ENCODE peak calls at places on chromosome 10, in ten cellular contexts. D, S, X, V, R, L, Q, M, U and C are unnamed samples.

GRCh38 chr10:116768786-116769185 is 26.4 kb upstream of the HSPA12A start:
- DNase-seq in D (no peak), S (no peak), X (no peak), V (no peak), R (no peak), L (no peak), Q (no peak), M (no peak), U (no peak), C (no peak)

GRCh38 chr10:33195608-33196376 is 138.7 kb downstream of the NRP1 start:
- DNase-seq in D (no peak), S (no peak), X (no peak), V (no peak), R (no peak), L (no peak), Q (no peak), M (no peak), U (no peak), C (no peak)

GRCh38 chr10:27019827-27020226 is 80.5 kb downstream of the ANKRD26 start:
- DNase-seq in D (no peak), S (no peak), X (no peak), V (no peak), R (no peak), L (no peak), Q (no peak), M (no peak), U (no peak), C (no peak)

GRCh38 chr10:71278691-71279588 is 40.1 kb upstream of the SLC29A3 start:
- DNase-seq in D (no peak), S (peak; percentile 69), X (peak; percentile 91), V (no peak), R (no peak), L (no peak), Q (no peak), M (no peak), U (peak; percentile 47), C (no peak)

GRCh38 chr10:91797077-91797690 is 1.0 kb upstream of the TNKS2 start:
- DNase-seq in D (no peak), S (no peak), X (no peak), V (peak; percentile 51), R (no peak), L (no peak), Q (no peak), M (no peak), U (no peak), C (no peak)

GRCh38 chr10:73553316-73553715 is 37.8 kb downstream of the USP54 start:
- DNase-seq in D (no peak), S (no peak), X (no peak), V (peak; percentile 11), R (peak; percentile 82), L (no peak), Q (no peak), M (peak; percentile 23), U (no peak), C (no peak)

GRCh38 chr10:24722676-24723385 is 856 bp downstream of the ARHGAP21 start:
- DNase-seq in D (no peak), S (peak; percentile 48), X (peak; percentile 65), V (peak; percentile 43), R (peak; percentile 88), L (peak; percentile 75), Q (peak; percentile 60), M (peak; percentile 76), U (peak; percentile 60), C (peak; percentile 43)

GRCh38 chr10:91367127-91367531 is 43.0 kb upstream of the HECTD2 start:
- DNase-seq in D (no peak), S (no peak), X (no peak), V (no peak), R (no peak), L (no peak), Q (no peak), M (no peak), U (no peak), C (no peak)

GRCh38 chr10:123143162-123143824 is 4.6 kb upstream of the HMX2 start:
- DNase-seq in D (no peak), S (no peak), X (no peak), V (no peak), R (peak; percentile 64), L (no peak), Q (no peak), M (no peak), U (peak; percentile 34), C (no peak)

GRCh38 chr10:88990528-88991160 is at the start of gene FAS:
- DNase-seq in D (peak; percentile 37), S (peak; percentile 63), X (peak; percentile 21), V (peak; percentile 96), R (peak; percentile 55), L (peak; percentile 70), Q (peak; percentile 66), M (peak; percentile 76), U (peak; percentile 51), C (peak; percentile 72)

GRCh38 chr10:9992656-9993055 is 1025.0 kb upstream of the CELF2 start:
- DNase-seq in D (no peak), S (peak; percentile 46), X (no peak), V (no peak), R (peak; percentile 60), L (no peak), Q (no peak), M (no peak), U (peak; percentile 31), C (no peak)

GRCh38 chr10:78502208-78502943 is 468.7 kb downstream of the RPS24 start:
- DNase-seq in D (no peak), S (no peak), X (no peak), V (no peak), R (no peak), L (no peak), Q (no peak), M (no peak), U (no peak), C (peak; percentile 10)

GRCh38 chr10:79560160-79560709 is at the start of gene SFTPA2:
- DNase-seq in D (no peak), S (no peak), X (no peak), V (no peak), R (no peak), L (no peak), Q (no peak), M (no peak), U (no peak), C (no peak)

GRCh38 chr10:33001908-33002492 is 44.0 kb upstream of the ITGB1 start:
- DNase-seq in D (no peak), S (no peak), X (no peak), V (no peak), R (no peak), L (no peak), Q (peak; percentile 77), M (no peak), U (no peak), C (no peak)

GRCh38 chr10:101468159-101468558 is 114.2 kb downstream of the BTRC start:
- DNase-seq in D (no peak), S (no peak), X (no peak), V (no peak), R (no peak), L (no peak), Q (no peak), M (no peak), U (no peak), C (no peak)

GRCh38 chr10:31587691-31588090 is 268.7 kb downstream of the ZEB1 start:
- DNase-seq in D (no peak), S (no peak), X (no peak), V (no peak), R (no peak), L (no peak), Q (no peak), M (peak; percentile 47), U (no peak), C (no peak)

GRCh38 chr10:62527019-62527827 is 153.1 kb downstream of the ZNF365 start:
- DNase-seq in D (no peak), S (no peak), X (peak; percentile 5), V (no peak), R (no peak), L (no peak), Q (no peak), M (no peak), U (no peak), C (no peak)
- TF ChIP-seq CTCF in D (no peak), S (no peak), X (no peak), V (no peak), R (no peak), L (no peak), Q (no peak), M (no peak), U (no peak), C (no peak)

DNA sequence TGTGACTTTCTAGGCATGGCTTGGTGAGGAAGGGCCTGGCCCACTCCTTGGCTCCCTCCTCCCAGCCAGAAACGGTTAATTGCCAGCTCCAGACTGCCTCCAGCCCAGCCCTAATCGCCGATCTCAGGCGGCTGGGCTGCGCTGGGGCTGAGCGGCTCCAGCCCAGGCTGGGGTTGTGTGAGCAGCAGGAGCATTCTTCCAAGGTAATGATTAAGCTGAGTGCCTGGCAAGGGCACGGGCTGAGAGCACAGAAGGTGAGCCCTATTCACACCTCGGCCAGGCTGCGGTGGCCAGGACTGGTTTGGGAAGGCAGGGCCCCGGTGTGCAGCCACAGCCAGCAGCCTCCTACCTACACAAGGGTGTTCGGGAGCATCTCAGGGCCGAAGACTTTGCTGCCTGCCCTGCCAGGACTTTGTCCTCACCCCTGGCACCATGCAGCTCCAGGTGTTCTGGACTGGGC is at the start of gene TMEM72:
- DNase-seq in D (no peak), S (peak; percentile 52), X (peak; percentile 38), V (no peak), R (peak; percentile 73), L (no peak), Q (no peak), M (no peak), U (peak; percentile 54), C (no peak)
- TF ChIP-seq CTCF in D (no peak), S (no peak), X (no peak), V (no peak), R (no peak), L (no peak), Q (no peak), M (no peak), U (no peak), C (no peak)

GRCh38 chr10:5198386-5198785 is 1.7 kb downstream of the AKR1C4 start:
- DNase-seq in D (no peak), S (no peak), X (no peak), V (no peak), R (no peak), L (no peak), Q (no peak), M (no peak), U (no peak), C (no peak)
- TF ChIP-seq CTCF in D (no peak), S (no peak), X (no peak), V (no peak), R (no peak), L (no peak), Q (no peak), M (no peak), U (no peak), C (no peak)

DNA sequence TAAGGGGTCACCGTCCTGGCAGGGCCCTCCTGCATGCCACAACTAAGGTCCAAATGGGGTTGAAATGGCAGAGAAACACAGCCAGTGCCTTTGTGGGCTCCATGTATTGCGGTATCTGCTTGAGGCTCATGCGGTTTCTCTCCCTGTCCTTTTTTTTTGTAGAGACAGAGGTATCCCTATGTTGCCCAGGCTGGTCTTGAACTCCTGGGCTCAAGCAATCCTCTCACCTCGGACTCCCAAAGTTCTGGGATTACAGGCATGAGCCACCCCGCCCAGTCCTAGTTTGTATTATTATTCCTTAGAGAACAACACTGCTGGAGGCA is 64.1 kb upstream of the WAPL start:
- DNase-seq in D (no peak), S (no peak), X (no peak), V (no peak), R (no peak), L (no peak), Q (no peak), M (no peak), U (no peak), C (no peak)
- TF ChIP-seq CTCF in D (no peak), S (no peak), X (no peak), V (no peak), R (no peak), L (peak; percentile 24), Q (peak; percentile 21), M (peak; percentile 50), U (no peak), C (peak; percentile 61)

GRCh38 chr10:52213511-52213831 is 100.6 kb upstream of the DKK1 start:
- DNase-seq in D (no peak), S (peak; percentile 49), X (no peak), V (peak; percentile 22), R (peak; percentile 71), L (no peak), Q (no peak), M (no peak), U (no peak), C (peak; percentile 50)
- TF ChIP-seq CTCF in D (no peak), S (no peak), X (no peak), V (no peak), R (no peak), L (no peak), Q (no peak), M (no peak), U (no peak), C (no peak)